ENCODE peak calls at places on chromosomes 4 and X, in ten cellular contexts. J is left lung; K is T-helper 17 cell; V is GM23248; S is DMS79; G is AG09309; F is fibroblast of lung; M is endothelial cell; P is anterior cingulate cortex; L is stimulated activated CD8-positive, alpha-beta memory T cell treated with anti-CD3 and anti-CD28 coated beads, Interleukin-4, amount 100 ng/mL, for 4 hours. H is an unnamed sample.
A peak's percentile ranks its signal among the peaks of the same experiment; 100 is the strongest.

GRCh38 chr4:73832651-73833237 is 3.7 kb upstream of the CXCL6 start:
- DNase-seq in J (no peak), K (no peak), V (peak; percentile 57), S (no peak), G (no peak), F (peak; percentile 42), M (no peak), P (no peak), L (no peak), H (no peak)

GRCh38 chr4:102620697-102621497 is 119.7 kb downstream of the NFKB1 start:
- DNase-seq in J (no peak), K (no peak), V (peak; percentile 84), S (peak; percentile 30), G (peak; percentile 71), F (peak; percentile 73), M (no peak), P (no peak), L (no peak), H (no peak)

GRCh38 chrX:63657821-63658220 is 127.2 kb downstream of the ARHGEF9 start:
- DNase-seq in J (peak; percentile 73), K (no peak), V (peak; percentile 76), S (no peak), G (peak; percentile 67), F (peak; percentile 66), M (no peak), P (no peak), L (no peak), H (no peak)

GRCh38 chr4:107991945-107992625 is 2.4 kb downstream of the HADH start:
- DNase-seq in J (no peak), K (no peak), V (peak; percentile 31), S (no peak), G (peak; percentile 38), F (peak; percentile 69), M (no peak), P (no peak), L (no peak), H (no peak)

GRCh38 chr4:183146478-183146877 is 47.4 kb downstream of the WWC2 start:
- DNase-seq in J (no peak), K (no peak), V (no peak), S (no peak), G (no peak), F (no peak), M (no peak), P (peak; percentile 49), L (no peak), H (no peak)

GRCh38 chr4:96093563-96093962 is 253.7 kb downstream of the PDHA2 start:
- DNase-seq in J (no peak), K (no peak), V (no peak), S (no peak), G (no peak), F (no peak), M (no peak), P (no peak), L (no peak), H (no peak)

GRCh38 chrX:121179972-121180371 is 132.6 kb downstream of the GLUD2 start:
- DNase-seq in J (no peak), K (no peak), V (no peak), S (no peak), G (no peak), F (no peak), M (no peak), P (no peak), L (no peak), H (no peak)

GRCh38 chr4:137677851-137678250 is 145.6 kb upstream of the PCDH18 start:
- DNase-seq in J (no peak), K (no peak), V (peak; percentile 90), S (no peak), G (peak; percentile 66), F (peak; percentile 78), M (no peak), P (no peak), L (no peak), H (no peak)

GRCh38 chr4:98786866-98787265 is 128.5 kb upstream of the TSPAN5 start:
- DNase-seq in J (no peak), K (no peak), V (peak; percentile 30), S (no peak), G (no peak), F (peak; percentile 9), M (no peak), P (no peak), L (no peak), H (no peak)

GRCh38 chr4:30753316-30753715 is 33.1 kb downstream of the PCDH7 start:
- DNase-seq in J (no peak), K (no peak), V (peak; percentile 5), S (no peak), G (no peak), F (peak; percentile 58), M (no peak), P (no peak), L (no peak), H (no peak)

GRCh38 chr4:4848540-4848939 is 10.9 kb upstream of the MSX1 start:
- DNase-seq in J (peak; percentile 35), K (no peak), V (no peak), S (no peak), G (no peak), F (no peak), M (peak; percentile 2), P (no peak), L (no peak), H (no peak)

GRCh38 chrX:29962061-29962460 is 253.3 kb upstream of the MAGEB2 start:
- DNase-seq in J (no peak), K (no peak), V (no peak), S (no peak), G (no peak), F (no peak), M (no peak), P (no peak), L (no peak), H (no peak)

GRCh38 chr4:101307901-101308300 is 39.4 kb downstream of the PPP3CA start:
- DNase-seq in J (no peak), K (no peak), V (peak; percentile 31), S (no peak), G (no peak), F (peak; percentile 21), M (no peak), P (no peak), L (no peak), H (no peak)

GRCh38 chr4:24235609-24236008 is 345.8 kb upstream of the PPARGC1A start:
- DNase-seq in J (no peak), K (no peak), V (no peak), S (no peak), G (no peak), F (no peak), M (no peak), P (no peak), L (no peak), H (no peak)

GRCh38 chrX:51802917-51803688 is 59.9 kb downstream of the GSPT2 start:
- DNase-seq in J (no peak), K (peak; percentile 21), V (peak; percentile 64), S (peak; percentile 15), G (no peak), F (peak; percentile 71), M (peak; percentile 19), P (peak; percentile 12), L (peak; percentile 28), H (no peak)